ENCODE peak calls at places on chromosome 20, in seven cellular contexts. C is K562; X is A549; A is CD8-positive, alpha-beta memory T cell; D is GM12865; P is Peyer's patch; V is dorsolateral prefrontal cortex. N is an unnamed sample.

GRCh38 chr20:5056801-5057599 is 55.7 kb upstream of the SLC23A2 start:
- DNase-seq in C (peak), X (peak), A (peak), D (peak), P (no peak), V (no peak), N (peak)

GRCh38 chr20:61290721-61291120 is 38.7 kb downstream of the CDH4 start:
- DNase-seq in C (no peak), X (no peak), A (no peak), D (no peak), P (no peak), V (no peak), N (no peak)

GRCh38 chr20:61300293-61300692 is 48.2 kb downstream of the CDH4 start:
- DNase-seq in C (no peak), X (no peak), A (no peak), D (no peak), P (no peak), V (no peak), N (no peak)

GRCh38 chr20:49320460-49320859 is 42.6 kb upstream of the ZNFX1 start:
- DNase-seq in C (peak), X (peak), A (no peak), D (no peak), P (no peak), V (no peak), N (no peak)

GRCh38 chr20:25991051-25991755 is 294.6 kb upstream of the ZNF337 start:
- DNase-seq in C (no peak), X (no peak), A (no peak), D (no peak), P (no peak), V (no peak), N (no peak)

GRCh38 chr20:62459488-62459887 is 16.3 kb downstream of the GATA5 start:
- DNase-seq in C (no peak), X (no peak), A (no peak), D (no peak), P (no peak), V (no peak), N (no peak)

GRCh38 chr20:62131560-62132320 is 9.5 kb downstream of the LSM14B start:
- DNase-seq in C (no peak), X (no peak), A (no peak), D (no peak), P (no peak), V (no peak), N (no peak)

GRCh38 chr20:34604980-34605788 is 46.7 kb downstream of the MAP1LC3A start:
- DNase-seq in C (no peak), X (no peak), A (no peak), D (no peak), P (no peak), V (no peak), N (no peak)

GRCh38 chr20:37976862-37977261 is 56.4 kb downstream of the TTI1 start:
- DNase-seq in C (no peak), X (no peak), A (no peak), D (no peak), P (no peak), V (no peak), N (no peak)

GRCh38 chr20:44532981-44533331 is 11.1 kb upstream of the SERINC3 start:
- DNase-seq in C (no peak), X (no peak), A (no peak), D (no peak), P (no peak), V (no peak), N (no peak)

GRCh38 chr20:44023515-44024371 is 109.1 kb downstream of the TOX2 start:
- DNase-seq in C (no peak), X (no peak), A (no peak), D (no peak), P (no peak), V (no peak), N (no peak)

GRCh38 chr20:23179766-23180403 is 93.8 kb upstream of the CD93 start:
- DNase-seq in C (no peak), X (no peak), A (no peak), D (no peak), P (no peak), V (no peak), N (no peak)

GRCh38 chr20:48897298-48898044 is 24.0 kb upstream of the ARFGEF2 start:
- DNase-seq in C (no peak), X (peak), A (no peak), D (no peak), P (no peak), V (no peak), N (no peak)

GRCh38 chr20:49260218-49260617 is 17.6 kb downstream of the ZNFX1 start:
- DNase-seq in C (no peak), X (no peak), A (no peak), D (no peak), P (no peak), V (no peak), N (no peak)

GRCh38 chr20:10658051-10658823 is 15.6 kb downstream of the JAG1 start:
- DNase-seq in C (no peak), X (no peak), A (no peak), D (no peak), P (no peak), V (no peak), N (no peak)

GRCh38 chr20:62734881-62735280 is 26.2 kb downstream of the NTSR1 start:
- DNase-seq in C (no peak), X (no peak), A (no peak), D (no peak), P (no peak), V (peak), N (peak)

GRCh38 chr20:24783631-24784492 is 165.2 kb upstream of the CST7 start:
- DNase-seq in C (no peak), X (peak), A (no peak), D (peak), P (peak), V (no peak), N (no peak)

DNA sequence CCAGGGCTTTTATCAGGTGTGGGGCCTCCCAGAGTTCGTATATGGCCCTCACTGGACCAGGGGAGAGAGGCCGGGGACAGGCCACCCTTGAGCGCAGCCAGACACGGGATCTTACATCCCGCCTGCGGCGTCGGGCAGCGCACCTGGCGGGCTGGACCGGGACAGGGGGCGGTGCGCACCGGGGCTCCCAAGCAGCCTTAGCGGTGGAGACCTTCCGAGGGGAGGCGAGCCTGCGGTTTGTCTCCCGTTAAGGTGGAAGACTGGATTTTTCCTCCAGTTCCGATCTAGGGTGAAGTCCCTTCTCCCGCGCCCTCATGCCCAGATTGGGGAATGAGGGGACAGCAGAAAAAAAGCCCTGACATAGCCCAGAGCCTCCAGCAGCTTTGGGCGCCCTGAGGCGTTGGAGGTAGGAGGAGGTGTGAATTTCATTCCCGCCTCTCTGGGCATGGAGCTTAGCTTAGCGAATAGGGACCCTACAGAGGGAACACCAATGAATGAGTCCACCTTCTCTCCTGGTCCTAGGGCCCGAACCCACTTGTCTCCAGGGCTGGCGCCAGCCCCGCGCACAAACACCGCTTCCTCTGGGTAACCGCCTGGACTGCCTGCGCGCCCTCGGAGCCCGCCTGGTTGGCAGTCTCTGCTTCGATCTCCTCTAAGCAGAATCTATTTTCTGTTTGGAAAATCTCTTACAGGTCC is 6.7 kb upstream of the LAMP5 start:
- DNase-seq in C (no peak), X (no peak), A (no peak), D (no peak), P (no peak), V (no peak), N (no peak)
- H3K4me3 ChIP-seq in C (no peak), X (no peak), A (no peak), D (peak), P (no peak), V (no peak), N (no peak)

DNA sequence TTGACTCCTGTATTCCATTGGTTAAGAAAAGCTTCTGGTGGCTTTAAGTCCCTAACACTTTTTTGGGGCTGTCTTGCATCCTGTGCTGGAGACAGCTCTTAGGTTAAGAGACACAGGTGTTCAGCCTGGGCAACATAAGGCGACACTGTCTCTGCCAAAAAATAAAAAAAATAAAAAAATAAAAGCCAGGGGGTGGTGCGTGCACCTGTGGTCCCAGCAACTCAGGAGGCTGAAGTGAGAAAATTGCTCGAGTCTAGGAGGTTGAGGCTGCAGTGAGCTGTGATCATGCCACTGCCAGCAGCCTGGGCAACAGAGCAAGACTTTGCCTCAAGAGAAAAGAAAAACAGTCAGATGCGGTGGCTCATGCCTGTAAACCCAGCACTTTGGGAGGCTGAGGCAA is 55.6 kb upstream of the ZMYND8 start:
- DNase-seq in C (no peak), X (no peak), A (no peak), D (peak), P (no peak), V (no peak), N (no peak)
- H3K4me3 ChIP-seq in C (no peak), X (no peak), A (no peak), D (peak), P (no peak), V (no peak), N (no peak)

GRCh38 chr20:32463642-32464400 is 105.7 kb downstream of the ASXL1 start:
- DNase-seq in C (no peak), X (no peak), A (no peak), D (no peak), P (peak), V (peak), N (no peak)
- H3K4me3 ChIP-seq in C (no peak), X (no peak), A (no peak), D (no peak), P (peak), V (peak), N (no peak)

GRCh38 chr20:3240776-3241363 is 1.9 kb upstream of the SLC4A11 start:
- DNase-seq in C (no peak), X (no peak), A (no peak), D (no peak), P (peak), V (no peak), N (no peak)
- H3K4me3 ChIP-seq in C (no peak), X (no peak), A (no peak), D (no peak), P (no peak), V (no peak), N (no peak)

GRCh38 chr20:50728981-50729874 is 2.2 kb upstream of the PARD6B start:
- DNase-seq in C (peak), X (peak), A (no peak), D (no peak), P (peak), V (no peak), N (no peak)
- H3K4me3 ChIP-seq in C (no peak), X (no peak), A (no peak), D (no peak), P (no peak), V (no peak), N (no peak)

GRCh38 chr20:47359533-47360206 is 3.2 kb upstream of the ZMYND8 start:
- DNase-seq in C (no peak), X (no peak), A (no peak), D (no peak), P (no peak), V (no peak), N (peak)
- H3K4me3 ChIP-seq in C (peak), X (no peak), A (no peak), D (peak), P (no peak), V (peak), N (no peak)

GRCh38 chr20:9515761-9516657 is 1.6 kb downstream of the LAMP5 start:
- DNase-seq in C (no peak), X (no peak), A (no peak), D (peak), P (no peak), V (no peak), N (no peak)
- H3K4me3 ChIP-seq in C (no peak), X (no peak), A (no peak), D (peak), P (no peak), V (peak), N (no peak)

GRCh38 chr20:45969712-45970634 is 2.0 kb downstream of the ZNF335 start:
- DNase-seq in C (peak), X (peak), A (no peak), D (no peak), P (peak), V (no peak), N (no peak)
- H3K4me3 ChIP-seq in C (peak), X (peak), A (peak), D (peak), P (peak), V (peak), N (peak)

GRCh38 chr20:60057123-60057865 is 99.1 kb downstream of the CDH26 start:
- DNase-seq in C (peak), X (peak), A (peak), D (peak), P (no peak), V (peak), N (no peak)

GRCh38 chr20:60057866-60058807 is 99.9 kb downstream of the CDH26 start:
- DNase-seq in C (peak), X (no peak), A (peak), D (no peak), P (no peak), V (no peak), N (peak)

GRCh38 chr20:60055740-60056139 is 97.5 kb downstream of the CDH26 start:
- DNase-seq in C (no peak), X (no peak), A (peak), D (peak), P (no peak), V (no peak), N (peak)

GRCh38 chr20:60054716-60055371 is 96.6 kb downstream of the CDH26 start:
- DNase-seq in C (no peak), X (no peak), A (no peak), D (no peak), P (no peak), V (no peak), N (no peak)

DNA sequence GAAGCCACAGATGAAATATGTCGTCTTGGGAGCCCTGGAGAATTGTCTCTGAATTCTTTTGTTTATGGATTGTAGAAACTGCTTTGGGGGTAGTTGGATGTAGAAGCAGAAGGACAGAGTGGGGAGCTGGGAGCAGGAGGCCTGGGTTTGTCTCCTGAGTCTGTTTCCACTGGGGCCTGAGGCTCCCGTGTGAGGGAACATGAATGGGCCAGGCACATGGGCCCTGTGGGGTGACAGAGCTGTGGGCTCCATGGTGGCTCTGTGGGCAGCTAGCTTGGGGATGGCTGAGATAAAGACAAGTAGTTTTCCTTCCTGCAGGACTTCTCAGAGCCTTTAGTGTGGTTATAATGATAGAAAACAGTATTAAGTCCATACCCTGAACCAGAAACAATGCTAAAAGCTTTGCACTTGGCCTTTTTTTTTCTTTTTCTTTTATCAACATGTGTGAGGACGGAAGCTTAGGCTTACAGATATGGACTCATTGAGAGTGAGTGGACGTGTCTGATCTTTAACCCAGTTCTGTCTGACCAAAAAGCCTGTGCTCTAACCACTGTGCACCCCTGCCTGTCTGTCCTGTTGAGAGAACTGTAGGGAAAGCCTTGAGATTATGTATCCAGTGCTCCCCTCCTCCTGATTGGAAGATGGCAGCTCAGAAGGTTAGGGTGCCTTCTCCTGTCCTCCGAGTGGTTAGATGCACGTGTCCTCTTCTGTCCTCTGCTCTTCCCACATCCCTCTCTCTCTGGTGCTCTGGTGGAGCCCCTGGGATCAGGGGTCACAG is 98.3 kb downstream of the CDH26 start:
- DNase-seq in C (no peak), X (no peak), A (no peak), D (no peak), P (no peak), V (no peak), N (no peak)
- H3K4me3 ChIP-seq in C (no peak), X (no peak), A (peak), D (no peak), P (no peak), V (peak), N (no peak)

N was measured in gastrocnemius medialis.